ENCODE peak calls at places on chromosomes 3 and 15, in eight cellular contexts. R is HepG2, K is uterus, H is breast epithelium, X is upper lobe of left lung, Z is thyroid gland, M is prostate gland, E is tibial nerve. C is an unnamed sample. For H3K36me3, the result is how much of the 10 kb centered on the place peaks cover.

GRCh38 chr3:171345112-171345843 is 114.9 kb downstream of the TNIK start:
- DNase-seq in H (no peak), K (no peak), M (no peak), R (no peak), E (no peak), X (no peak), Z (no peak), C (no peak)

GRCh38 chr15:69804786-69805185 is 292.9 kb downstream of the TLE3 start:
- DNase-seq in H (no peak), K (no peak), E (no peak), X (peak), R (no peak), M (no peak), Z (no peak), C (no peak)

GRCh38 chr3:135762188-135762853 is 203.2 kb upstream of the PPP2R3A start:
- DNase-seq in E (no peak), K (no peak), X (no peak), H (no peak), Z (no peak), R (no peak), M (no peak), C (no peak)

GRCh38 chr15:62393196-62393595 is 228.1 kb upstream of the C2CD4B start:
- DNase-seq in E (no peak), X (no peak), K (no peak), H (no peak), Z (no peak), R (no peak), M (no peak), C (no peak)

GRCh38 chr3:197298858-197299854 is 744 bp upstream of the DLG1 start:
- DNase-seq in H (peak), R (peak), K (peak), M (peak), Z (peak), X (peak), E (no peak), C (peak)

GRCh38 chr3:111758642-111759041 is 100.4 kb upstream of the PHLDB2 start:
- DNase-seq in M (no peak), X (no peak), H (no peak), K (no peak), R (no peak), Z (no peak), E (no peak), C (no peak)

GRCh38 chr3:176714034-176714433 is 483.2 kb downstream of the TBL1XR1 start:
- DNase-seq in E (no peak), K (no peak), R (no peak), H (no peak), M (no peak), Z (no peak), X (no peak), C (no peak)

GRCh38 chr15:67072442-67072841 is 7.0 kb downstream of the SMAD3 start:
- DNase-seq in H (no peak), R (no peak), M (no peak), E (no peak), Z (no peak), K (no peak), X (no peak), C (no peak)

GRCh38 chr15:57030011-57030410 is 111.6 kb downstream of the TCF12 start:
- DNase-seq in K (no peak), E (no peak), X (no peak), H (no peak), Z (no peak), M (no peak), R (no peak), C (no peak)

GRCh38 chr3:13863422-13863821 is 16.4 kb downstream of the WNT7A start:
- DNase-seq in X (no peak), E (no peak), M (no peak), K (no peak), R (no peak), Z (no peak), H (no peak), C (no peak)

GRCh38 chr3:151011427-151011826 is 38.9 kb upstream of the CLRN1 start:
- DNase-seq in M (no peak), H (no peak), Z (peak), X (no peak), K (no peak), R (no peak), E (no peak), C (no peak)

GRCh38 chr3:194381460-194381875 is 11.9 kb upstream of the LRRC15 start:
- DNase-seq in Z (peak), E (no peak), M (no peak), K (no peak), R (no peak), H (no peak), X (no peak), C (no peak)

GRCh38 chr3:12495749-12496452 is 11.6 kb downstream of the TSEN2 start:
- DNase-seq in Z (no peak), K (no peak), H (no peak), E (no peak), X (no peak), R (no peak), M (no peak), C (no peak)

GRCh38 chr3:157122116-157122515 is 37.8 kb downstream of the CCNL1 start:
- DNase-seq in X (no peak), E (no peak), R (peak), K (peak), Z (no peak), H (no peak), M (no peak), C (no peak)

GRCh38 chr15:66588537-66588936 is 22.7 kb upstream of the LCTL start:
- DNase-seq in H (no peak), K (no peak), Z (no peak), E (no peak), M (no peak), X (no peak), R (no peak), C (no peak)

GRCh38 chr3:173753593-173753992 is 356.0 kb downstream of the NLGN1 start:
- DNase-seq in X (no peak), M (no peak), H (no peak), R (no peak), Z (no peak), E (no peak), K (no peak), C (no peak)

GRCh38 chr3:36494461-36495109 is 114.3 kb downstream of the STAC start:
- DNase-seq in E (peak), X (peak), K (no peak), H (no peak), M (no peak), R (no peak), Z (no peak), C (peak)

GRCh38 chr15:69298697-69299441 is at the start of gene PAQR5:
- DNase-seq in H (no peak), E (no peak), X (peak), Z (peak), M (peak), K (no peak), R (no peak), C (peak)

GRCh38 chr3:146968204-146968651 is 363.1 kb upstream of the PLSCR5 start:
- DNase-seq in X (no peak), M (no peak), E (no peak), Z (no peak), K (no peak), R (no peak), H (no peak), C (no peak)

GRCh38 chr3:124793054-124793740 is 62.9 kb downstream of the UMPS start:
- DNase-seq in K (no peak), E (no peak), X (no peak), M (no peak), Z (no peak), R (no peak), H (no peak), C (no peak)

GRCh38 chr15:88912500-88912921 is 668 bp downstream of the MFGE8 start:
- DNase-seq in X (no peak), K (peak), M (no peak), H (no peak), Z (no peak), E (no peak), R (no peak), C (no peak)

GRCh38 chr15:33104276-33104675 is 90.2 kb downstream of the FMN1 start:
- DNase-seq in E (no peak), Z (no peak), X (no peak), K (no peak), H (no peak), R (no peak), M (no peak), C (no peak)

GRCh38 chr3:85170646-85171045 is 211.9 kb downstream of the CADM2 start:
- DNase-seq in R (no peak), K (no peak), Z (no peak), X (no peak), H (no peak), M (no peak), E (no peak), C (no peak)

GRCh38 chr15:50134524-50135024 is 15.5 kb upstream of the ATP8B4 start:
- DNase-seq in X (no peak), Z (no peak), R (no peak), K (no peak), H (no peak), M (no peak), E (no peak), C (no peak)

GRCh38 chr3:183824761-183825379 is 507 bp downstream of the MAP6D1 start:
- DNase-seq in K (no peak), H (no peak), R (no peak), E (no peak), Z (peak), X (no peak), M (no peak), C (no peak)

GRCh38 chr3:59237121-59237520 is 187.3 kb upstream of the CFAP20DC start:
- DNase-seq in Z (no peak), E (no peak), R (no peak), X (no peak), M (no peak), H (no peak), K (no peak), C (no peak)

GRCh38 chr15:58361291-58361759 is 70.5 kb upstream of the LIPC start:
- DNase-seq in M (no peak), H (no peak), X (no peak), E (peak), R (no peak), Z (no peak), K (no peak), C (no peak)

GRCh38 chr3:191070201-191070600 is 128.8 kb upstream of the OSTN start:
- DNase-seq in Z (no peak), M (no peak), X (no peak), R (no peak), H (no peak), K (no peak), E (no peak), C (no peak)

GRCh38 chr15:61364871-61365270 is 135.8 kb upstream of the RORA start:
- DNase-seq in E (no peak), R (peak), Z (no peak), X (no peak), M (no peak), K (no peak), H (no peak), C (no peak)

GRCh38 chr3:195256639-195257453 is 14.1 kb downstream of the XXYLT1 start:
- DNase-seq in K (no peak), R (no peak), E (no peak), X (no peak), H (no peak), M (no peak), Z (no peak), C (no peak)

GRCh38 chr15:33729648-33730047 is 238.6 kb upstream of the CHRM5 start:
- DNase-seq in H (no peak), M (no peak), R (peak), K (no peak), X (no peak), E (no peak), Z (peak), C (no peak)

GRCh38 chr3:62368705-62369475 is 4.5 kb downstream of the FEZF2 start:
- DNase-seq in Z (no peak), R (no peak), M (no peak), H (no peak), X (no peak), K (no peak), E (no peak), C (no peak)

GRCh38 chr15:50798684-50799083 is 33.2 kb upstream of the SPPL2A start:
- DNase-seq in E (no peak), Z (no peak), X (no peak), M (peak), H (no peak), R (no peak), K (no peak), C (no peak)

GRCh38 chr15:66229790-66230460 is 23.6 kb downstream of the MEGF11 start:
- DNase-seq in M (no peak), K (no peak), H (no peak), Z (no peak), R (no peak), E (no peak), X (no peak), C (no peak)

GRCh38 chr3:151568095-151568685 is 107.3 kb upstream of the IGSF10 start:
- DNase-seq in Z (no peak), R (no peak), E (no peak), X (no peak), M (no peak), K (no peak), H (no peak), C (no peak)

GRCh38 chr15:55638764-55639163 is 50.6 kb upstream of the PYGO1 start:
- DNase-seq in H (no peak), Z (no peak), M (no peak), K (no peak), E (no peak), R (no peak), X (no peak), C (no peak)
- H3K36me3 ChIP-seq in H (under half), Z (under half), M (under half), K (under half), E (under half), R (under half), X (under half), C (under half)

GRCh38 chr15:79593119-79593869 is 161.2 kb downstream of the MINAR1 start:
- DNase-seq in Z (no peak), M (no peak), E (no peak), H (no peak), K (no peak), R (peak), X (no peak), C (no peak)
- TF ChIP-seq POLR2A in Z (no peak), M (no peak), E (no peak), H (no peak), K (no peak), R (no peak), X (no peak), C (no peak)

GRCh38 chr3:52663098-52663497 is 22.6 kb downstream of the PBRM1 start:
- DNase-seq in E (no peak), R (no peak), X (no peak), Z (no peak), M (no peak), H (no peak), K (no peak), C (no peak)
- H3K36me3 ChIP-seq in E (under half), R (under half), X (half or more), Z (under half), M (under half), H (under half), K (under half), C (under half)

GRCh38 chr3:16513141-16514020 is at the start of gene RFTN1:
- DNase-seq in H (no peak), X (peak), R (no peak), E (peak), Z (peak), M (no peak), K (peak), C (peak)
- TF ChIP-seq POLR2A in H (no peak), X (peak), R (no peak), E (peak), Z (peak), M (no peak), K (peak), C (no peak)

C was measured in Peyer's patch.